ENCODE peak calls at places on chromosome 2, in five cellular contexts. G is progenitor cell of endocrine pancreas, A is brain microvascular endothelial cell, Q is type B pancreatic cell, D is PC-3. W is an unnamed sample.

GRCh38 chr2:62071760-62072680 is 123.9 kb upstream of the B3GNT2 start:
- DNase-seq in G (no peak), A (no peak), D (no peak), Q (no peak), W (no peak)

GRCh38 chr2:3214827-3215404 is 162.7 kb downstream of the EIPR1 start:
- DNase-seq in G (no peak), Q (no peak), D (no peak), A (no peak), W (no peak)

GRCh38 chr2:235561450-235561849 is 67.6 kb downstream of the AGAP1 start:
- DNase-seq in A (no peak), Q (no peak), G (no peak), D (no peak), W (no peak)

GRCh38 chr2:241870611-241871537 is 1.3 kb downstream of the RTP5 start:
- DNase-seq in G (no peak), D (no peak), A (no peak), Q (no peak), W (no peak)

GRCh38 chr2:121999273-121999672 is 243.8 kb downstream of the TSN start:
- DNase-seq in D (peak), Q (no peak), G (no peak), A (peak), W (peak)

GRCh38 chr2:225367482-225367881 is 32.0 kb upstream of the NYAP2 start:
- DNase-seq in Q (no peak), D (no peak), G (no peak), A (no peak), W (no peak)

GRCh38 chr2:191180712-191181111 is 29.9 kb upstream of the STAT4 start:
- DNase-seq in A (no peak), Q (no peak), G (no peak), D (peak), W (peak)

GRCh38 chr2:156132130-156132529 is 200.4 kb downstream of the NR4A2 start:
- DNase-seq in G (no peak), D (no peak), A (no peak), Q (no peak), W (no peak)

GRCh38 chr2:13652531-13653313 is 936.0 kb downstream of the TRIB2 start:
- DNase-seq in A (peak), D (peak), G (no peak), Q (no peak), W (no peak)

GRCh38 chr2:203688798-203689197 is 17.6 kb upstream of the CD28 start:
- DNase-seq in Q (no peak), A (peak), D (no peak), G (no peak), W (peak)

GRCh38 chr2:98907966-98908905 is 27.8 kb downstream of the CRACDL start:
- DNase-seq in G (no peak), Q (peak), A (no peak), D (no peak), W (no peak)

GRCh38 chr2:20224191-20224715 is 677 bp downstream of the SDC1 start:
- DNase-seq in Q (no peak), D (no peak), G (no peak), A (no peak), W (no peak)

GRCh38 chr2:46305767-46306166 is 8.6 kb downstream of the EPAS1 start:
- DNase-seq in Q (no peak), G (no peak), D (no peak), A (no peak), W (no peak)

GRCh38 chr2:68807821-68808266 is 63.4 kb downstream of the BMP10 start:
- DNase-seq in Q (no peak), G (no peak), A (no peak), D (peak), W (no peak)

GRCh38 chr2:240167588-240167880 is 27.1 kb upstream of the OTOS start:
- DNase-seq in A (no peak), G (no peak), D (no peak), Q (no peak), W (no peak)

GRCh38 chr2:11775384-11775783 is 29.0 kb downstream of the LPIN1 start:
- DNase-seq in D (no peak), Q (no peak), A (no peak), G (no peak), W (peak)

GRCh38 chr2:1659951-1660565 is 84.3 kb downstream of the PXDN start:
- DNase-seq in G (no peak), D (no peak), Q (peak), A (no peak), W (no peak)

GRCh38 chr2:173264603-173265366 is 89.9 kb upstream of the CDCA7 start:
- DNase-seq in Q (no peak), G (no peak), A (no peak), D (no peak), W (no peak)

GRCh38 chr2:226959418-226959817 is 123.6 kb downstream of the RHBDD1 start:
- DNase-seq in A (no peak), D (no peak), Q (no peak), G (no peak), W (no peak)

GRCh38 chr2:176457486-176457885 is 188.2 kb downstream of the MTX2 start:
- DNase-seq in D (no peak), G (no peak), A (no peak), Q (no peak), W (no peak)

GRCh38 chr2:158460632-158461297 is 4.0 kb downstream of the PKP4 start:
- DNase-seq in G (no peak), Q (no peak), D (peak), A (no peak), W (no peak)

GRCh38 chr2:182897137-182897536 is 30.7 kb upstream of the FRZB start:
- DNase-seq in D (no peak), A (peak), Q (no peak), G (no peak), W (peak)

GRCh38 chr2:238970553-238971081 is 122.7 kb downstream of the TWIST2 start:
- DNase-seq in D (peak), Q (no peak), G (peak), A (peak), W (peak)

GRCh38 chr2:128720440-128721022 is 401.9 kb upstream of the HS6ST1 start:
- DNase-seq in G (no peak), D (peak), A (no peak), Q (no peak), W (no peak)

DNA sequence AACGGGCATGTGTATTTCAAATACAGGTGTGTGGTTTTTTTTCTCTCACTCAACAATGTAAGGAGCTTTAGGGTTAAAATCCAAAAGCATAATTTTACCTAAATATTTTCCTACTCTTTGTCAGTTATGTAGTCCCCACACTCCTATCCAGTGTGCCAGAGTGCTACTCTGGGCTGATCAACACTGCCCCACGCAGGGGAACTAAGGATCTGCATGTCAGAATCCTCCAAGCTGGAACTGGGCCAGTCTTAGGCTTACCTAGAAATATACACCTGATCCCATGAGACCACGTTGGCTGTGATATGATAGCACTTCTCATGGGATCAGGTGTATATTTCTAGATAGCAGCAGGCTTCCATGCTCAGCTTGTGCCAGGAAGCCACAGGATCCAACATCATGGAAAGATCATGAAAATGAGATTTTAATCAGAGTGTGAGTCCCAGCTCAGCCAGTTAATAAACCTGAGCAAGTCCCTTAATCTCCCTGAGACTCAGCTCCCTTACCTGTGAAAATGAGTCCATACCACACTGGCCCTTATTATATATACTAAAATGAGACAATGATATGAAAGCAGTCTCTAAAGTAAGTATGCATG is 29.7 kb downstream of the CCDC141 start:
- DNase-seq in Q (no peak), A (no peak), G (peak), D (peak), W (no peak)
- TF ChIP-seq CTCF in Q (peak), A (peak), G (peak), D (peak), W (peak)

GRCh38 chr2:84078466-84078865 is 380.6 kb downstream of the SUCLG1 start:
- DNase-seq in G (no peak), Q (no peak), D (no peak), A (no peak), W (no peak)

DNA sequence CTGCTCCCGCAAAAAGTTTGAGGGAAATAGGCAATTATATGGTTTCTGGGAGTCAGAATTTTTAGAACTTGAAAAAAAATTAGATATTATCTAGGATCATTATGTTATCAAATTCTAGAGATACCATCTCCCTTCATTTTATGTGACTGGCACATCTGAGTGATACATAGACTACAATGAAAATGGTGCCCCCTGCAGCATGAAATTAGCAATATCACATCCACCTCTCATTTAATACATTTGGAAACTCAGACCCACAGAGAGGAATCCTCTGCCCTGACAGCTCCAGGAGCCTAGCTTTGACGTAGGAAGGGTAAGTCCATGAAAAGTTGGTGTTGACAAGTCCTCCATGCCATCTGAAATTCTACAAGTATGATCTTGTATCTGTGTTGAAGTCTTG is 381.6 kb downstream of the SUCLG1 start:
- DNase-seq in G (no peak), Q (no peak), A (no peak), D (peak), W (no peak)
- TF ChIP-seq CTCF in G (peak), Q (peak), A (no peak), D (peak), W (peak)

GRCh38 chr2:160289803-160290202 is 89.7 kb upstream of the ITGB6 start:
- DNase-seq in A (no peak), Q (no peak), G (no peak), D (no peak), W (no peak)

GRCh38 chr2:160292225-160292624 is 92.2 kb upstream of the ITGB6 start:
- DNase-seq in G (no peak), A (peak), Q (no peak), D (peak), W (peak)

GRCh38 chr2:160293401-160293911 is 93.4 kb upstream of the ITGB6 start:
- DNase-seq in G (no peak), D (peak), Q (no peak), A (peak), W (peak)

GRCh38 chr2:160290590-160290989 is 90.5 kb upstream of the ITGB6 start:
- DNase-seq in A (no peak), G (no peak), D (no peak), Q (no peak), W (no peak)

GRCh38 chr2:160291382-160291781 is 91.3 kb upstream of the ITGB6 start:
- DNase-seq in D (no peak), Q (no peak), A (no peak), G (no peak), W (no peak)
- TF ChIP-seq CTCF in D (no peak), Q (no peak), A (no peak), G (no peak), W (no peak)

GRCh38 chr2:111135237-111135909 is 14.7 kb downstream of the BCL2L11 start:
- DNase-seq in Q (no peak), A (no peak), D (no peak), G (no peak), W (no peak)

GRCh38 chr2:111138834-111139233 is 18.1 kb downstream of the BCL2L11 start:
- DNase-seq in A (no peak), G (no peak), Q (no peak), D (no peak), W (no peak)

GRCh38 chr2:111134082-111134481 is 13.4 kb downstream of the BCL2L11 start:
- DNase-seq in D (no peak), A (no peak), G (no peak), Q (no peak), W (no peak)

GRCh38 chr2:111133603-111134002 is 12.9 kb downstream of the BCL2L11 start:
- DNase-seq in D (no peak), A (no peak), G (no peak), Q (no peak), W (no peak)

DNA sequence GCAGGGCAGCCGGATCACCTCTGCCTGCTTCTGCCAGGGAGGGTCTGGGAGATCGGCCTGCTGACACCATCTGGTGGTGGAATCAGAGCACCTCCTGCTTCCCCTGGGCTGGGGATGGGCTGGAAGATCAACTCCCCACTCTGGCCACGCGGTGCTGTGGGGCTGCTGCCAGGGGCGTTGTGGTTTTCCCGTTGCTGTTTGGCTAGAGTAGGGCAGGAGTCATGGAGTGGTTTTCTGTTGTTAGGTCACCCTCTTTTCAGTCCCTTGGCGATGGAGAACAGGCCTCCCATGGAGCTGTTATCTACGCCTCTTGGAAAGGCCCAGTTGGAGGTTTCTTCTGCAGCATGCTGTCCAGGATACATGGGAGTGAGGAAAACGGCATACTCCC is 15.2 kb downstream of the BCL2L11 start:
- DNase-seq in Q (no peak), D (peak), G (no peak), A (peak), W (no peak)
- TF ChIP-seq CTCF in Q (no peak), D (peak), G (no peak), A (peak), W (no peak)

GRCh38 chr2:10188211-10188610 is 65.7 kb downstream of the RRM2 start:
- DNase-seq in A (peak), Q (no peak), D (peak), G (peak), W (peak)
- TF ChIP-seq CTCF in A (peak), Q (peak), D (peak), G (peak), W (peak)

GRCh38 chr2:42980764-42981416 is 188.5 kb upstream of the HAAO start:
- DNase-seq in A (no peak), D (no peak), Q (no peak), G (no peak), W (no peak)
- TF ChIP-seq CTCF in A (no peak), D (no peak), Q (no peak), G (no peak), W (no peak)

DNA sequence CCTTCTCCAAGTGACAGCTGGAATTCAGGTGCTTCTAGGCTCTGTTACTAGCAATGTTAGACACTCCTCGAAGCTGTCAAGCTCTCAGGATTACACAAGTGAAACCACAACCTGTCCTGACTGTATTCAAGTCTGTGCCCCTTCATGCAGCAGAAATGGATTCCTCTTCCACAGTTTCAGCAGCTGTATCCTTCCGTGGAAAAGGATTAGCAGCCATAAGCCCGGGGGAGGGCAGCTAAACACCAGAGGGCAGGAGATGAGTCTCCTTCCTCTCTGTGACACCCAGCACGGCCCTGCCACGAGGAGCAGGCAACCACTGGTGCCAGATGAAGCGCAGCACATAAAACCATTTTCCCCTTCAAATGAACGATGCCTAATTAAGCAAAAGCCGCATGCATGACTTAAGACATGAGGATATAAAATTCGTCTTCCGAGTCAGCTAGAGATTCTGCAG is 1.2 kb downstream of the ST3GAL5 start:
- DNase-seq in A (no peak), G (no peak), Q (no peak), D (peak), W (peak)
- TF ChIP-seq CTCF in A (no peak), G (no peak), Q (no peak), D (peak), W (peak)

W was measured in HFFc6.